ENCODE peak calls at places on chromosomes 7 and 10, in four cellular contexts. One of them, this sample, is unnamed.
A peak's percentile ranks its signal among the peaks of the same experiment; 100 is the strongest.

GRCh38 chr7:55092186-55092976 is 73.6 kb downstream of the EGFR start:
- DNase-seq in SK-N-SH: peak; percentile 76
- DNase-seq in GM12878: no peak
- DNase-seq in HepG2: no peak
- DNase-seq in this sample: no peak

GRCh38 chr10:82463614-82464013 is 588.6 kb downstream of the NRG3 start:
- DNase-seq in SK-N-SH: no peak
- DNase-seq in GM12878: no peak
- DNase-seq in HepG2: no peak
- DNase-seq in this sample: no peak

GRCh38 chr10:130028465-130028819 is 64.4 kb upstream of the EBF3 start:
- DNase-seq in SK-N-SH: no peak
- DNase-seq in GM12878: no peak
- DNase-seq in HepG2: no peak
- DNase-seq in this sample: no peak

GRCh38 chr10:73969224-73969811 is 28.6 kb upstream of the VCL start:
- DNase-seq in SK-N-SH: no peak
- DNase-seq in GM12878: no peak
- DNase-seq in HepG2: no peak
- DNase-seq in this sample: no peak

GRCh38 chr7:80392229-80393169 is 119.4 kb downstream of the GNAT3 start:
- DNase-seq in SK-N-SH: peak; percentile 20
- DNase-seq in GM12878: no peak
- DNase-seq in HepG2: peak; percentile 17
- DNase-seq in this sample: no peak

GRCh38 chr10:14306201-14306600 is 24.5 kb downstream of the FRMD4A start:
- DNase-seq in SK-N-SH: no peak
- DNase-seq in GM12878: no peak
- DNase-seq in HepG2: no peak
- DNase-seq in this sample: no peak

GRCh38 chr10:71084818-71085126 is 127.6 kb upstream of the UNC5B start:
- DNase-seq in SK-N-SH: no peak
- DNase-seq in GM12878: no peak
- DNase-seq in HepG2: no peak
- DNase-seq in this sample: no peak

GRCh38 chr10:13340626-13341370 is 7.3 kb downstream of the SEPHS1 start:
- DNase-seq in SK-N-SH: no peak
- DNase-seq in GM12878: peak; percentile 49
- DNase-seq in HepG2: no peak
- DNase-seq in this sample: no peak

GRCh38 chr7:41997151-41997550 is 239.9 kb downstream of the GLI3 start:
- DNase-seq in SK-N-SH: no peak
- DNase-seq in GM12878: no peak
- DNase-seq in HepG2: no peak
- DNase-seq in this sample: no peak

DNA sequence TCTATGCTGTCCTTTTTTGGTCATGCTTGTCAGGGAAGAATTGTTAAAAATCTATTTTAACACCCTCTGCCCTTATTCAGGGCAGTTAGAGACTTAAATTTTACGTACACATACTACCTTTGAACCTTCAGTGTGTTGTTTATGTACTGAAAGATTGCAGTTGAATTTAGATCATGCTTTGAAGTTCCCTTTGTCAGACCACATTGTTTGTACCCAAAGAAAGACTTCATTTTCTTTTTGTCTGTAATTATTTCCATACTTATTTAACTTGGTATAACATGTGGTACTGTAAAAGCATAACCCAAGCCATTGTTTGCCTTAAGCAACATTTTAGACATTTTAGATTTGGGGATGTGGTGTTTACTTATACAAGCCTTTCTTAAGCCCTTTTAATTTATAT is 96.1 kb downstream of the MMRN2 start:
- DNase-seq in SK-N-SH: no peak
- DNase-seq in GM12878: no peak
- DNase-seq in HepG2: peak; percentile 67
- DNase-seq in this sample: no peak
- TF ChIP-seq MXI1 in SK-N-SH: no peak
- TF ChIP-seq MXI1 in GM12878: no peak
- TF ChIP-seq MXI1 in HepG2: no peak
- TF ChIP-seq MXI1 in this sample: no peak

DNA sequence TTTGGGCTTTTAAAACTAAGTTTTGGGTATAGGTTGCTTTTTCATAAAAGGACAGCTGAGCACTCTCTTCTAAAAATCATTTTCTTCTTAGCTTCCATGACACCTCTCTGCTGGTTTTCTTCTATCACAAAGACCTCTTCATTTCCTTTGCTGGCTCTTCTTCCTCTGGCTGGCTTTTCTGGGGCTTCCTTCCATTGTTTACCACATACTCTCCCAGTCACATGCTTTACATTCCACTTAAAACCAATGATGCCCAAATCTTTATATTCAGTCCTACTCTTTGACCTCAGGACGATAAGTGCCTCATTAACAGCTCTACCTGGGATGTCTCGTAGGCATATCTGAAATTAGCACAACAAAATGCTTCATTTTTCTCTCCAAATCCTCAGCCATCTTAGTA is 26.8 kb downstream of the FAM133B start:
- DNase-seq in SK-N-SH: no peak
- DNase-seq in GM12878: no peak
- DNase-seq in HepG2: no peak
- DNase-seq in this sample: no peak
- TF ChIP-seq FOXM1 in SK-N-SH: no peak
- TF ChIP-seq FOXM1 in GM12878: no peak
- TF ChIP-seq FOXM1 in HepG2: no peak
- TF ChIP-seq FOXM1 in this sample: no peak

GRCh38 chr10:21526952-21527633 is 1.6 kb upstream of the SKIDA1 start:
- DNase-seq in SK-N-SH: peak; percentile 73
- DNase-seq in GM12878: no peak
- DNase-seq in HepG2: peak; percentile 70
- DNase-seq in this sample: peak; percentile 73

GRCh38 chr10:21526184-21526951 is 886 bp upstream of the SKIDA1 start:
- DNase-seq in SK-N-SH: peak; percentile 78
- DNase-seq in GM12878: no peak
- DNase-seq in HepG2: peak; percentile 64
- DNase-seq in this sample: peak; percentile 75

GRCh38 chr10:21524131-21524525 is 1.4 kb downstream of the SKIDA1 start:
- DNase-seq in SK-N-SH: no peak
- DNase-seq in GM12878: no peak
- DNase-seq in HepG2: no peak
- DNase-seq in this sample: no peak

GRCh38 chr10:21524526-21525366 is 736 bp downstream of the SKIDA1 start:
- DNase-seq in SK-N-SH: no peak
- DNase-seq in GM12878: no peak
- DNase-seq in HepG2: peak; percentile 61
- DNase-seq in this sample: peak; percentile 47

GRCh38 chr10:21525367-21526183 is at the start of gene SKIDA1:
- DNase-seq in SK-N-SH: peak; percentile 86
- DNase-seq in GM12878: no peak
- DNase-seq in HepG2: peak; percentile 92
- DNase-seq in this sample: peak; percentile 81
- TF ChIP-seq MXI1 in SK-N-SH: peak; percentile 72
- TF ChIP-seq MXI1 in GM12878: peak; percentile 52
- TF ChIP-seq MXI1 in HepG2: peak; percentile 55
- TF ChIP-seq MXI1 in this sample: no peak

DNA sequence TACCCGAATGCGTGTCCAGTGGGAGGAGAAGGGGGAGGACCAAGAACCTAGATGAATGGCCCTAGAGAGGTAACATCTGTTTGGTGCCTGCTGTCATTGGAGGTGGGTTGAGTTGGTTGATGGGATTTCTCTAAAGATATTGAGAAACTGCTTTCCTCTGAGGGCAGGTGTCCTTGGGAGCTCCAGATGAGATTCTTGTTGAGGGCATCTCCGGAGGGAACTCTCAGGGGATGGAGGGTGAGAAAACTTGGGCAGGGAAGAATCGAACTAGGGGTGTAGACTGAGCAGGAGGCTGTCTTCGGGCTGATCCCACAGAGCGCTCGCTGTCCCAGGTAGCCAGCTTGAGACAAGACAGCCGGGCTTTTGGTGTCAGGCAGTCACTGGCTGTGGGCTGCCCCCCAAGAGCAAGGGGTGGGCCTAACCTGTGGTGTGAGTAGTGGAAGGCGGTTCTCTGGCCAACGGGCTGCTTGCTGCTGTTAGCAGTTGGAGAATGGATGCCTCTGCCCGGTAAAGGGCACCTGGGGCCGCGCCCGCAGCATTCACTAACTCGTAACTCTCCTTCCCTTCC is 3.7 kb downstream of the IRF5 start:
- DNase-seq in SK-N-SH: peak; percentile 32
- DNase-seq in GM12878: no peak
- DNase-seq in HepG2: no peak
- DNase-seq in this sample: no peak
- TF ChIP-seq FOXM1 in SK-N-SH: no peak
- TF ChIP-seq FOXM1 in GM12878: no peak
- TF ChIP-seq FOXM1 in HepG2: no peak
- TF ChIP-seq FOXM1 in this sample: no peak

This sample was measured in K562.